ENCODE peak calls at places on chromosomes 4 and X, in ten cellular contexts. O, M, N, L, U, P, T, C, E and S are unnamed samples.

GRCh38 chr4:182015893-182016292 is 227.3 kb upstream of the TENM3 start:
- DNase-seq in O (no peak), M (no peak), N (no peak), L (no peak), U (no peak), P (no peak), T (no peak), C (no peak), E (peak), S (no peak)

GRCh38 chr4:176981551-176981950 is 188.8 kb upstream of the VEGFC start:
- DNase-seq in O (no peak), M (no peak), N (no peak), L (no peak), U (no peak), P (peak), T (no peak), C (peak), E (peak), S (no peak)

GRCh38 chr4:6381571-6382123 is 90.8 kb downstream of the PPP2R2C start:
- DNase-seq in O (no peak), M (no peak), N (no peak), L (no peak), U (no peak), P (no peak), T (no peak), C (no peak), E (no peak), S (no peak)

GRCh38 chr4:2281575-2282343 is 19.9 kb upstream of the MXD4 start:
- DNase-seq in O (no peak), M (no peak), N (no peak), L (no peak), U (no peak), P (no peak), T (no peak), C (no peak), E (no peak), S (peak)

GRCh38 chr4:189265515-189265914 is 675.2 kb upstream of the FRG1 start:
- DNase-seq in O (no peak), M (no peak), N (peak), L (no peak), U (no peak), P (no peak), T (no peak), C (no peak), E (no peak), S (no peak)

GRCh38 chr4:8819421-8820177 is 52.0 kb downstream of the HMX1 start:
- DNase-seq in O (no peak), M (no peak), N (peak), L (no peak), U (no peak), P (no peak), T (no peak), C (no peak), E (no peak), S (no peak)

GRCh38 chr4:112098841-112099240 is 46.4 kb upstream of the FAM241A start:
- DNase-seq in O (no peak), M (no peak), N (no peak), L (no peak), U (no peak), P (no peak), T (no peak), C (no peak), E (no peak), S (no peak)

GRCh38 chrX:55783723-55784122 is 66.2 kb downstream of the RRAGB start:
- DNase-seq in O (no peak), M (no peak), N (no peak), L (no peak), U (no peak), P (no peak), T (no peak), C (no peak), E (no peak), S (no peak)

GRCh38 chr4:112284662-112285411 is 867 bp downstream of the TIFA start:
- DNase-seq in O (no peak), M (no peak), N (no peak), L (no peak), U (no peak), P (peak), T (no peak), C (no peak), E (peak), S (peak)

GRCh38 chrX:11770320-11770719 is 12.3 kb downstream of the MSL3 start:
- DNase-seq in O (peak), M (peak), N (peak), L (no peak), U (no peak), P (peak), T (no peak), C (no peak), E (peak), S (no peak)

GRCh38 chrX:150982235-150982785 is 825 bp upstream of the HMGB3 start:
- DNase-seq in O (no peak), M (no peak), N (no peak), L (no peak), U (no peak), P (no peak), T (no peak), C (no peak), E (peak), S (no peak)

GRCh38 chrX:19097553-19097952 is 24.7 kb downstream of the ADGRG2 start:
- DNase-seq in O (no peak), M (no peak), N (no peak), L (no peak), U (no peak), P (no peak), T (no peak), C (no peak), E (no peak), S (no peak)

GRCh38 chrX:26613951-26614350 is 398.0 kb downstream of the MAGEB5 start:
- DNase-seq in O (no peak), M (no peak), N (no peak), L (no peak), U (no peak), P (no peak), T (no peak), C (no peak), E (peak), S (no peak)

GRCh38 chrX:28850955-28851354 is 263.7 kb downstream of the IL1RAPL1 start:
- DNase-seq in O (no peak), M (no peak), N (no peak), L (no peak), U (no peak), P (no peak), T (no peak), C (no peak), E (no peak), S (no peak)

GRCh38 chr4:98828801-98829200 is 100.1 kb downstream of the EIF4E start:
- DNase-seq in O (no peak), M (no peak), N (peak), L (no peak), U (no peak), P (no peak), T (no peak), C (no peak), E (peak), S (no peak)

GRCh38 chrX:22389544-22390243 is 117.0 kb downstream of the CBLL2 start:
- DNase-seq in O (no peak), M (no peak), N (no peak), L (no peak), U (no peak), P (peak), T (no peak), C (peak), E (peak), S (no peak)

GRCh38 chr4:186557061-186557460 is 1.7 kb upstream of the MTNR1A start:
- DNase-seq in O (no peak), M (no peak), N (no peak), L (no peak), U (no peak), P (no peak), T (no peak), C (no peak), E (no peak), S (no peak)

GRCh38 chr4:37473807-37474206 is 212.4 kb downstream of the RELL1 start:
- DNase-seq in O (no peak), M (no peak), N (no peak), L (no peak), U (no peak), P (no peak), T (no peak), C (no peak), E (no peak), S (no peak)

GRCh38 chrX:53047228-53047627 is 1.4 kb upstream of the GPR173 start:
- DNase-seq in O (no peak), M (no peak), N (no peak), L (no peak), U (no peak), P (peak), T (no peak), C (no peak), E (no peak), S (no peak)

GRCh38 chrX:15751160-15751819 is 13.2 kb downstream of the CA5B start:
- DNase-seq in O (no peak), M (no peak), N (no peak), L (no peak), U (no peak), P (peak), T (no peak), C (no peak), E (peak), S (no peak)

GRCh38 chrX:147738260-147738659 is 173.5 kb upstream of the FMR1 start:
- DNase-seq in O (no peak), M (no peak), N (no peak), L (no peak), U (no peak), P (no peak), T (no peak), C (no peak), E (no peak), S (no peak)

GRCh38 chrX:71017396-71017939 is 50.7 kb downstream of the SNX12 start:
- DNase-seq in O (no peak), M (no peak), N (no peak), L (no peak), U (no peak), P (peak), T (no peak), C (no peak), E (peak), S (no peak)

GRCh38 chr4:21327976-21328700 is 620.4 kb downstream of the KCNIP4 start:
- DNase-seq in O (no peak), M (no peak), N (no peak), L (no peak), U (no peak), P (no peak), T (no peak), C (no peak), E (no peak), S (no peak)

GRCh38 chr4:183721207-183722081 is 62.4 kb downstream of the TRAPPC11 start:
- DNase-seq in O (peak), M (no peak), N (peak), L (no peak), U (no peak), P (peak), T (no peak), C (no peak), E (peak), S (peak)

GRCh38 chr4:174156239-174156826 is 127.1 kb downstream of the FBXO8 start:
- DNase-seq in O (no peak), M (no peak), N (no peak), L (no peak), U (no peak), P (peak), T (no peak), C (no peak), E (peak), S (no peak)

GRCh38 chr4:80081566-80081965 is 8.5 kb upstream of the ANTXR2 start:
- DNase-seq in O (no peak), M (no peak), N (no peak), L (no peak), U (no peak), P (no peak), T (no peak), C (no peak), E (no peak), S (no peak)

GRCh38 chr4:19239565-19239964 is 1012.1 kb upstream of the SLIT2 start:
- DNase-seq in O (no peak), M (no peak), N (no peak), L (no peak), U (no peak), P (no peak), T (no peak), C (no peak), E (peak), S (no peak)

GRCh38 chrX:21798677-21799219 is 40.7 kb upstream of the MBTPS2 start:
- DNase-seq in O (no peak), M (no peak), N (no peak), L (no peak), U (no peak), P (peak), T (no peak), C (peak), E (peak), S (no peak)

GRCh38 chr4:28360681-28361080 is 1500.0 kb downstream of the STIM2 start:
- DNase-seq in O (no peak), M (no peak), N (no peak), L (no peak), U (no peak), P (no peak), T (no peak), C (no peak), E (peak), S (no peak)

GRCh38 chr4:36348403-36348938 is 67.1 kb downstream of the DTHD1 start:
- DNase-seq in O (no peak), M (no peak), N (no peak), L (no peak), U (no peak), P (no peak), T (no peak), C (no peak), E (no peak), S (no peak)

GRCh38 chrX:27445438-27445837 is 17.7 kb downstream of the PPP4R3C start:
- DNase-seq in O (no peak), M (no peak), N (no peak), L (no peak), U (no peak), P (no peak), T (no peak), C (no peak), E (no peak), S (no peak)

GRCh38 chr4:80365928-80366327 is 30.4 kb downstream of the CFAP299 start:
- DNase-seq in O (peak), M (peak), N (peak), L (no peak), U (no peak), P (peak), T (no peak), C (peak), E (peak), S (no peak)

GRCh38 chr4:106707776-106708603 is 328.1 kb downstream of the DKK2 start:
- DNase-seq in O (no peak), M (no peak), N (no peak), L (no peak), U (no peak), P (peak), T (no peak), C (no peak), E (peak), S (no peak)

GRCh38 chr4:186651624-186652023 is 72.0 kb downstream of the FAT1 start:
- DNase-seq in O (no peak), M (peak), N (no peak), L (no peak), U (peak), P (peak), T (no peak), C (no peak), E (peak), S (peak)

GRCh38 chr4:23039813-23040212 is 347.1 kb downstream of the GBA3 start:
- DNase-seq in O (no peak), M (no peak), N (no peak), L (no peak), U (no peak), P (no peak), T (no peak), C (no peak), E (no peak), S (no peak)

DNA sequence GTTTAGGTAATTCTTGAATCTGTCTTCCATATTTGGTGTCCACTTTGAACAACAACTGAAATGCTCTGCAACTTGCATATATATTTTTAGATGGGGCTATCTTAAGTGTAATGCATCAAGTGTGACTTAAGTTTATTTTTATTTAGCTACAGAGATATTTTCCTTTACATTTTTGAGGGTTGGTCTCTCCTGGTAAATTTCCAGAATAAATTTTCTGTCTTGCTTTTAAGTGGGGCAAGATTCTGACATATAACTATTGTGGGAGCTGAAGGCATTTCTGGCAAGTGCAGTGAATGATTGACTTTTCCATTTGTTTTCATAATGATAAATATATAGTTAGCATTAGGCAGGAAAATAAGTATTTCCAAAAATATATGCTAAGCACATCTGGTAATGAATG is 18.8 kb downstream of the UNC5C start:
- DNase-seq in O (no peak), M (no peak), N (no peak), L (no peak), U (no peak), P (no peak), T (no peak), C (no peak), E (no peak), S (no peak)
- TF ChIP-seq CTCF in O (no peak), M (no peak), N (no peak), L (no peak), U (no peak), P (no peak), T (no peak), C (no peak), E (no peak), S (no peak)

GRCh38 chr4:135319685-135320084 is 1118.1 kb upstream of the PABPC4L start:
- DNase-seq in O (no peak), M (no peak), N (no peak), L (no peak), U (no peak), P (no peak), T (no peak), C (no peak), E (peak), S (no peak)
- TF ChIP-seq CTCF in O (no peak), M (no peak), N (peak), L (no peak), U (no peak), P (no peak), T (no peak), C (peak), E (peak), S (no peak)

DNA sequence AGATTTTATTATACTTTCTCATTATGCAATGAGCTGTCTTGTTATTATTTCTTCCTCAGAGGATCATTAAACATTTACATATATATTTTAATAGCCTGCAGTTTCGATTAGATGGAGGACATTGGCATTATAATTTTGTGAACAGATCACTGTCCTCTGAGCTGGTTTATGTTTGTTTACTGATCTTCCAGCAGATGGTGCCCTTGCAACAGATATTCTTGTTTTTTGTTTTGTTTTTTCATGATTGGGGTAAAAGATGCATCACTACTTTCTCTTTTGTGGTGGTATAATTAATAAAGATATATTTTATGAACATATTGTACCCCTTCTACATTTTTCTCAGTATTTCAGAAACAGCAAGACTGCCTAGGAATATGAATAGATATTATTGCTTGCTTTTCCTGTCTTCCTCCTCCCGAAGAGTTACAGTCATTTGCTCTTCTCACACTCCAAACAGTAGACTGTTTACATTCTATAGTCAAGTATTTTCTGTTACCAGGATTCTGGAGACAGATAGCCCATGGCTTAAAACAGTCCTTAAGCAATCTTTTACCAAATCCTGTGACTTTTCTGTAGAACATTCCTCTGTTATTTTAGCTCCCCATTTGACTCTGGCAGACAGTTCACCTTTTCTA is 905.2 kb downstream of the TRAM1L1 start:
- DNase-seq in O (no peak), M (no peak), N (no peak), L (no peak), U (no peak), P (no peak), T (no peak), C (no peak), E (peak), S (no peak)
- TF ChIP-seq CTCF in O (peak), M (no peak), N (peak), L (peak), U (peak), P (no peak), T (no peak), C (no peak), E (peak), S (peak)

GRCh38 chr4:74316397-74316796 is 8.1 kb downstream of the EPGN start:
- DNase-seq in O (no peak), M (no peak), N (no peak), L (no peak), U (no peak), P (peak), T (no peak), C (no peak), E (peak), S (no peak)

GRCh38 chr4:74314944-74315343 is 6.7 kb downstream of the EPGN start:
- DNase-seq in O (no peak), M (no peak), N (no peak), L (no peak), U (no peak), P (no peak), T (no peak), C (no peak), E (no peak), S (no peak)

GRCh38 chr4:74314329-74314728 is 6.1 kb downstream of the EPGN start:
- DNase-seq in O (no peak), M (no peak), N (no peak), L (no peak), U (no peak), P (no peak), T (no peak), C (no peak), E (no peak), S (no peak)

GRCh38 chr4:74308215-74308614 is at the start of gene EPGN:
- DNase-seq in O (no peak), M (no peak), N (no peak), L (no peak), U (no peak), P (no peak), T (no peak), C (no peak), E (peak), S (no peak)

GRCh38 chr4:74311696-74312313 is 3.5 kb downstream of the EPGN start:
- DNase-seq in O (peak), M (no peak), N (no peak), L (no peak), U (no peak), P (peak), T (no peak), C (peak), E (peak), S (no peak)
- TF ChIP-seq CTCF in O (peak), M (no peak), N (peak), L (peak), U (no peak), P (peak), T (no peak), C (peak), E (peak), S (peak)

GRCh38 chr4:13543091-13543581 is 1.2 kb downstream of the NKX3-2 start:
- DNase-seq in O (no peak), M (no peak), N (no peak), L (no peak), U (no peak), P (no peak), T (no peak), C (no peak), E (no peak), S (no peak)

GRCh38 chr4:13540446-13541175 is 3.7 kb downstream of the NKX3-2 start:
- DNase-seq in O (no peak), M (no peak), N (peak), L (no peak), U (no peak), P (no peak), T (no peak), C (no peak), E (no peak), S (no peak)

GRCh38 chr4:13541176-13541604 is 3.1 kb downstream of the NKX3-2 start:
- DNase-seq in O (no peak), M (no peak), N (peak), L (no peak), U (no peak), P (no peak), T (no peak), C (no peak), E (no peak), S (no peak)

GRCh38 chr4:13542577-13543042 is 1.7 kb downstream of the NKX3-2 start:
- DNase-seq in O (no peak), M (no peak), N (no peak), L (no peak), U (no peak), P (no peak), T (no peak), C (no peak), E (no peak), S (no peak)

DNA sequence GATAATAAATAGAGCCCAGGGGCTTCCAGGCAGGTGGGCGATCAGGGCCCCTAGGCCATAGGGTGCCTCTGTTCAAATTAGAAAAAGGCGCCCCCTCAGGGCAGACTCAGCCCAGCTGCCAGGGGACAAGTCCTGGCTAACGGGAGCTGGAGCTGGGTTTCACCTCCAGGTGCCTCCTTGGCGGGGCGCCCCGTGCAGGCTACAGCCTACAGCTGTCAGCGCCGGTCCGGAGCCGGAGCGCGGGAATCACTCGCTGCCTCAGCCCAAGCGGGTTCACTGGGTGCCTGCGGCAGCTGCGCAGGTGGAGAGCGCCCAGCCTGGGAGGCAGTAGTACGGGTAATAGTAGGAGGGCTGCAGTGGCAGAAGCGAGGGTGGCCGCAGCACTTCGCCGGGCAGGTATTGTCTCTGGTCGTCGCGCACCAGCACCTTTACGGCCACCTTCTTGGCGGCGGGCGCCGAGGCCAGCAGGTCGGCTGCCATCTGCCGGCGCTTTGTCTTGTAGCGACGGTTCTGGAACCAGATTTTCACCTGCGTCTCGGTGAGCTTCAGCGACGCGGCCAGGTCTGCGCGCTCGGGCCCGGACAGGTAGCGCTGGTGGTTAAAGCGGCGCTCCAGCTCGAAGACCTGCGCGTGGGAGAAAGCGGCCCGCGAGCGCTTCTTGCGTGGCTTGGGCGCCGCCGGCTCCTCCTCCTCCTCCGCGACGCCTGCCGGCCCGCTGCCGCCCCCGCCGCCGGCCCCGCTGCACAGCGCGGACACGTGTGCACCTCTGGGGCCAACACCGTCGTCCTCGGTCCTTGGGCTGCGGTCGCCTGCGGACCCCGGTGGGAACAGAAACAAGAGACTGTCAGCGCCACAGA is 2.4 kb downstream of the NKX3-2 start:
- DNase-seq in O (peak), M (no peak), N (peak), L (peak), U (no peak), P (no peak), T (no peak), C (no peak), E (no peak), S (no peak)
- TF ChIP-seq CTCF in O (peak), M (no peak), N (peak), L (peak), U (peak), P (peak), T (no peak), C (no peak), E (peak), S (peak)